ENCODE peak calls at places on chromosome X, in ten cellular contexts. P is substantia nigra; Q is CD8-positive, alpha-beta T cell; M is kidney; T is ACHN; F is midbrain; B is T-helper 9 cell; A is fibroblast of mammary gland; V is NCI-H2081; G is iPS-NIHi11. K is an unnamed sample.

GRCh38 chrX:21524008-21524407 is 134.1 kb downstream of the KLHL34 start:
- DNase-seq in P (no peak), T (no peak), A (peak; percentile 27), Q (no peak), B (no peak), V (no peak), F (no peak), M (no peak), G (no peak), K (no peak)

GRCh38 chrX:1452497-1453389 is at the start of gene ASMTL:
- DNase-seq in V (no peak), Q (peak; percentile 100), P (no peak), A (peak; percentile 99), M (peak; percentile 100), B (peak; percentile 100), F (no peak), T (peak; percentile 82), G (peak; percentile 95), K (no peak)

GRCh38 chrX:109889289-109890006 is 113.5 kb upstream of the TMEM164 start:
- DNase-seq in Q (no peak), B (no peak), M (no peak), A (peak; percentile 42), P (no peak), V (peak; percentile 9), T (peak; percentile 3), F (peak; percentile 33), G (peak; percentile 9), K (no peak)

GRCh38 chrX:49220100-49220499 is 13.0 kb downstream of the CACNA1F start:
- DNase-seq in V (no peak), G (no peak), A (no peak), P (no peak), F (no peak), B (no peak), T (no peak), Q (no peak), M (no peak), K (no peak)

GRCh38 chrX:111465664-111466063 is 45.8 kb upstream of the SERTM2 start:
- DNase-seq in M (no peak), G (peak; percentile 4), F (no peak), Q (no peak), P (no peak), T (no peak), V (no peak), B (no peak), A (no peak), K (no peak)

GRCh38 chrX:117196481-117196880 is 733.7 kb upstream of the CT83 start:
- DNase-seq in B (no peak), Q (no peak), F (no peak), P (no peak), M (no peak), T (no peak), A (no peak), V (no peak), G (peak; percentile 5), K (no peak)

GRCh38 chrX:123835661-123836371 is 24.0 kb upstream of the XIAP start:
- DNase-seq in T (peak; percentile 74), Q (no peak), M (no peak), V (no peak), A (peak; percentile 83), G (no peak), B (no peak), F (no peak), P (no peak), K (no peak)

GRCh38 chrX:73850124-73851013 is 287.4 kb downstream of the CHIC1 start:
- DNase-seq in B (no peak), M (no peak), P (no peak), G (peak; percentile 16), T (peak; percentile 31), V (peak; percentile 27), A (peak; percentile 42), Q (no peak), F (no peak), K (no peak)

GRCh38 chrX:135424469-135424868 is 2.7 kb downstream of the SMIM10L2A start:
- DNase-seq in B (no peak), M (peak; percentile 54), A (no peak), V (no peak), Q (no peak), T (no peak), P (no peak), G (no peak), F (no peak), K (no peak)

GRCh38 chrX:24391362-24391761 is 30.9 kb downstream of the SUPT20HL1 start:
- DNase-seq in A (no peak), V (no peak), Q (no peak), M (no peak), F (no peak), T (no peak), P (no peak), B (no peak), G (no peak), K (no peak)

GRCh38 chrX:40176979-40177430 is 79.2 kb upstream of the BCOR start:
- DNase-seq in F (no peak), M (peak; percentile 82), B (no peak), G (no peak), V (no peak), A (no peak), P (no peak), T (peak; percentile 30), Q (no peak), K (no peak)

GRCh38 chrX:72394518-72395163 is 88.9 kb upstream of the CITED1 start:
- DNase-seq in M (no peak), A (peak; percentile 70), G (no peak), V (no peak), P (no peak), B (no peak), F (no peak), T (no peak), Q (no peak), K (no peak)

GRCh38 chrX:149259241-149259640 is 245.9 kb downstream of the IDS start:
- DNase-seq in Q (no peak), M (no peak), F (no peak), G (no peak), B (no peak), V (no peak), P (no peak), T (no peak), A (peak; percentile 53), K (no peak)

GRCh38 chrX:15737188-15737956 is 698 bp upstream of the CA5B start:
- DNase-seq in F (no peak), V (no peak), A (no peak), T (peak; percentile 1), M (no peak), G (no peak), Q (no peak), B (no peak), P (no peak), K (no peak)